ENCODE peak calls at places on chromosomes 16 and 17, in four cellular contexts. A, W, F and I are unnamed samples.

GRCh38 chr17:12963505-12963904 is 54.3 kb downstream of the ELAC2 start:
- DNase-seq in W (no peak), A (no peak), F (no peak), I (no peak)

GRCh38 chr17:4204190-4204589 is 59.6 kb downstream of the ANKFY1 start:
- DNase-seq in F (peak; percentile 14), W (no peak), A (no peak), I (no peak)

GRCh38 chr17:44842748-44843147 is 4.9 kb upstream of the HIGD1B start:
- DNase-seq in F (no peak), W (no peak), A (no peak), I (no peak)

GRCh38 chr17:53627511-53627910 is 195.2 kb upstream of the KIF2B start:
- DNase-seq in W (no peak), A (peak; percentile 48), F (no peak), I (peak; percentile 18)

GRCh38 chr16:73082608-73083007 is 34.7 kb upstream of the ZFHX3 start:
- DNase-seq in F (peak; percentile 72), A (peak; percentile 81), W (no peak), I (peak; percentile 32)

GRCh38 chr17:71004413-71004812 is 835.1 kb downstream of the KCNJ2 start:
- DNase-seq in W (no peak), F (no peak), A (no peak), I (no peak)

GRCh38 chr17:14198013-14198412 is 38.6 kb downstream of the CDRT15 start:
- DNase-seq in W (no peak), A (no peak), F (no peak), I (no peak)

GRCh38 chr17:76997981-76998531 is 129.9 kb downstream of the MGAT5B start:
- DNase-seq in A (no peak), W (no peak), F (peak; percentile 43), I (no peak)

GRCh38 chr17:4161179-4161559 is 18.2 kb downstream of the CYB5D2 start:
- DNase-seq in A (peak; percentile 61), W (no peak), F (peak; percentile 83), I (peak; percentile 72)

GRCh38 chr16:85761866-85762265 is 11.0 kb upstream of the C16orf74 start:
- DNase-seq in F (no peak), A (no peak), W (no peak), I (no peak)

GRCh38 chr16:56068816-56069215 is 122.5 kb upstream of the GNAO1 start:
- DNase-seq in A (no peak), F (no peak), W (no peak), I (no peak)

GRCh38 chr17:44628234-44629188 is 27.8 kb upstream of the MEIOC start:
- DNase-seq in A (no peak), W (peak; percentile 20), F (peak; percentile 22), I (peak; percentile 35)

GRCh38 chr16:87657621-87658192 is 55.4 kb downstream of the JPH3 start:
- DNase-seq in W (no peak), A (no peak), F (peak; percentile 60), I (peak; percentile 40)

GRCh38 chr17:73210002-73210678 is 17.3 kb downstream of the COG1 start:
- DNase-seq in F (no peak), A (no peak), W (no peak), I (no peak)

GRCh38 chr17:74870512-74870911 is 2.3 kb downstream of the FDXR start:
- DNase-seq in W (peak; percentile 70), A (peak; percentile 40), F (peak; percentile 82), I (no peak)

GRCh38 chr16:87278191-87279093 is 38.8 kb downstream of the C16orf95 start:
- DNase-seq in F (peak; percentile 74), A (peak; percentile 45), W (peak; percentile 63), I (peak; percentile 57)

GRCh38 chr17:39759204-39759603 is 21.5 kb downstream of the GRB7 start:
- DNase-seq in F (no peak), W (no peak), A (no peak), I (no peak)

GRCh38 chr17:65584604-65585521 is 23.4 kb upstream of the AXIN2 start:
- DNase-seq in A (no peak), W (no peak), F (no peak), I (peak; percentile 54)